ENCODE peak calls at places on chromosomes 12 and 14, in four cellular contexts. E is endothelial cell of umbilical vein, L is suprapubic skin, O is fibroblast of villous mesenchyme. D is an unnamed sample.

GRCh38 chr14:94769413-94770250 is at the start of gene GSC:
- DNase-seq in E (peak), L (no peak), O (peak), D (peak)

GRCh38 chr12:47307680-47308399 is 228.1 kb upstream of the AMIGO2 start:
- DNase-seq in E (peak), O (peak), L (no peak), D (peak)

GRCh38 chr12:1660304-1661187 is 30.3 kb upstream of the ADIPOR2 start:
- DNase-seq in L (no peak), O (peak), E (peak), D (peak)

GRCh38 chr14:38209572-38210159 is 2.0 kb downstream of the SSTR1 start:
- DNase-seq in O (peak), E (peak), L (no peak), D (no peak)

GRCh38 chr12:50401383-50402155 is 884 bp downstream of the LARP4 start:
- DNase-seq in E (peak), O (peak), L (peak), D (peak)

GRCh38 chr14:104267895-104268294 is 129.5 kb downstream of the KIF26A start:
- DNase-seq in O (no peak), E (no peak), L (no peak), D (no peak)

GRCh38 chr14:30193791-30194407 is 266.3 kb upstream of the PRKD1 start:
- DNase-seq in L (no peak), E (no peak), O (peak), D (peak)

GRCh38 chr12:121505513-121505912 is 75.3 kb downstream of the KDM2B start:
- DNase-seq in L (no peak), E (peak), O (no peak), D (no peak)

GRCh38 chr12:124394462-124395128 is 99.7 kb downstream of the RFLNA start:
- DNase-seq in L (no peak), E (no peak), O (peak), D (peak)

GRCh38 chr12:46492471-46493351 is 120.1 kb upstream of the SLC38A2 start:
- DNase-seq in E (peak), O (peak), L (no peak), D (peak)

GRCh38 chr14:96039633-96040311 is 610 bp downstream of the C14orf132 start:
- DNase-seq in L (no peak), E (peak), O (peak), D (peak)

GRCh38 chr14:56490379-56490778 is 89.2 kb upstream of the TMEM260 start:
- DNase-seq in L (no peak), O (peak), E (peak), D (peak)

DNA sequence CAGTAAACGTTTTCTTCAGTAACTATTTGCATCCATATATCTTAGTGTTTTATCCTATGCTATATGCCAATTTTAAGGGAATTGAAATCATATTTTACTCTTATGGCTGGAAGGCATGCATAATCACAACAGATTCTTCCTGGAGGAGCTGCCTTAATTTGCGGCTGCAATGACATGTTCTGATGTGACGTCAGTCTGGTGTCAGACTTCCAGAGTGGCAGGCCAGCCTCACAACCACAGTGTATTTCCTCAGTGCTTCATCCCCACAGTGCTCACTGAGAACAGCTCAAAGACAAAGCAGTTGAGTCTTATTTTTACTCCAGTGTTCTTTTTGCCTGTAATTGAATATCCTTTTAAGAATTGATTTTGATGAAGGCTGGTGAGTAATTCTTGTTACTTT is 107.1 kb downstream of the PLEKHA5 start:
- DNase-seq in O (no peak), E (no peak), L (no peak), D (peak)
- H3K4me3 ChIP-seq in O (no peak), E (no peak), L (no peak), D (no peak)

DNA sequence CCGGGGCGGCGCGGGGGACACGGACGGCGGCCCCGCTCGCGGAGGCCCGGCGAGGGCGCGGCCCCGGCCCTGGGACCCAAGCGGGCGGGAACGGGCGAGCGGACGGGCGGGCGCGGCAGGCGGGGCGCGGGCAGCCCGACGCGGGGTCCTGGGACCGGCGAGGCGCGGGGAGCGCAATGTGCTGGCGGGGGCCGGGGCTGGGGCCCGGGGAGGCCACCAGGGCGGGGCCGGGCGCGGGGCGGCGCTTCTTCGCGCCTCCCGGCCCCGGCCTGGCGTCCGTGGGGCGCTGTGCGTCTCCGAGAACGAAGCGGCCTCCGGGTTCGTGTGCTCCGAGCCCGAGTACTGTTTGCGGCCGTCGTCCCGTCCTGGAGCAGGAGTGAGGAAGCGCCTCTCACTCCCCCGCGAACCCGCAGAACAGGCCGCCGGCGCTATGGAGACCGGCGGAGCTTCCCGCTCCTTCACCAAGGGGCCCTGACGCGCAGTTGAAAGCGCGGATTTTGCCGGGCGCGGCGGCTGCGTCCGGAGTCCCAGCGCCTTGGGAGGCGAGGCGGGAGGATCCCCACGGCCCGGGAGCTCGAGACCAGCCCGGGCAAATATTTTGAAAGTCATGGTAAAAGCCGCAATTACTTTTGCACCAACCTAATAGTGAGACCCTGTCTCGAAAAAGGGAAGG is 415 bp upstream of the ANKLE2 start:
- DNase-seq in O (peak), E (peak), L (peak), D (peak)
- TF ChIP-seq CTCF in O (no peak), E (no peak), L (no peak), D (peak)

DNA sequence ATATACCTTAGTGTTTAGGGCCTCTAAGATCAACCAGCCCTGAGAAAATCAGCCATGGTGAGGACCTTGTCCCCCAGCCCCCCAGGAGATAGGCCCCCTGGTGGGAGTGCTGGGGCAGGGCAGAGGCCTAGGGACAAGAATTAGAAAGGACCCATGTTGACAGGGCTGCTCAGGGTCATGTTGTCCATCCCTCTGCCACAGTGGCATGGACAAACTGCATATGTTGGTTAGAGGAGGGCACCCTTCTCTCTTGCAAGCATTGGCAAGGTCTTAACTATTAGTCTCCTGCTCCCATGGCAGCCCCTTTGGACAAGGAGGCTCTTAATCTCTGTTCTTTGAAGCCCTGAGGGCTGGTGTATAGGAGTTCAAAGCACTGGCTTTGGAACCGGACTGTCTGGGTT is 755 bp upstream of the PTPN6 start:
- DNase-seq in E (no peak), L (no peak), O (no peak), D (no peak)
- H3K4me3 ChIP-seq in E (no peak), L (no peak), O (no peak), D (no peak)

GRCh38 chr12:44960856-44961255 is 84.7 kb upstream of the NELL2 start:
- DNase-seq in O (no peak), L (no peak), E (no peak), D (no peak)
- TF ChIP-seq CTCF in O (no peak), L (no peak), E (no peak), D (no peak)

D was measured in cardiac fibroblast.